ENCODE peak calls at places on chromosome 15, in seven cellular contexts. B, Y, X, R, Z, U and M are unnamed samples.

GRCh38 chr15:70726753-70727152 is 36.6 kb downstream of the UACA start:
- DNase-seq in B (no peak), X (no peak), U (no peak), Z (no peak), Y (no peak), R (no peak), M (peak)

GRCh38 chr15:38354321-38354929 is 99.5 kb upstream of the FAM98B start:
- DNase-seq in U (peak), B (peak), Y (peak), X (peak), Z (peak), R (peak), M (peak)

GRCh38 chr15:34693053-34693744 is 61.6 kb downstream of the GJD2 start:
- DNase-seq in U (no peak), B (no peak), Z (no peak), Y (no peak), X (no peak), R (no peak), M (no peak)

GRCh38 chr15:34023932-34024331 is 15.1 kb downstream of the AVEN start:
- DNase-seq in X (no peak), Y (no peak), B (no peak), Z (no peak), R (no peak), U (no peak), M (peak)

GRCh38 chr15:93048759-93049161 is 40.3 kb downstream of the RGMA start:
- DNase-seq in Z (no peak), Y (no peak), R (no peak), X (peak), B (no peak), U (no peak), M (peak)

GRCh38 chr15:31405200-31405929 is 78.7 kb downstream of the KLF13 start:
- DNase-seq in B (no peak), R (no peak), X (no peak), U (no peak), Y (no peak), Z (peak), M (no peak)

GRCh38 chr15:95409924-95410323 is 920.6 kb upstream of the NR2F2 start:
- DNase-seq in X (no peak), B (no peak), Y (no peak), U (no peak), R (no peak), Z (no peak), M (no peak)

GRCh38 chr15:82046668-82047492 is 1.1 kb upstream of the MEX3B start:
- DNase-seq in U (peak), R (peak), Y (peak), Z (peak), B (peak), X (peak), M (peak)

GRCh38 chr15:60842694-60843093 is 363.8 kb upstream of the ICE2 start:
- DNase-seq in B (no peak), U (no peak), R (no peak), Y (no peak), X (no peak), Z (no peak), M (no peak)

GRCh38 chr15:41337047-41337446 is 4.4 kb downstream of the NUSAP1 start:
- DNase-seq in R (no peak), B (no peak), U (no peak), X (no peak), Z (no peak), Y (no peak), M (no peak)